ENCODE peak calls at places on chromosomes 13 and 19, in five cellular contexts. M, Y, E, V and Q are unnamed samples. For H3K36me3, the result is how much of the 10 kb centered on the place peaks cover.

GRCh38 chr19:44847144-44848035 is 1.3 kb downstream of the NECTIN2 start:
- DNase-seq in E (peak), M (peak), V (peak), Y (no peak), Q (peak)

GRCh38 chr13:51729853-51730553 is 74.0 kb downstream of the DHRS12 start:
- DNase-seq in V (peak), E (no peak), M (peak), Y (no peak), Q (no peak)

GRCh38 chr19:12801466-12802266 is at the start of the genes PRDX2 and THSD8:
- DNase-seq in M (peak), E (peak), Y (no peak), V (peak), Q (peak)

GRCh38 chr19:11261431-11261901 is 858 bp downstream of the DOCK6 start:
- DNase-seq in V (no peak), Y (no peak), M (no peak), E (no peak), Q (no peak)

GRCh38 chr13:37889102-37889501 is 19.5 kb upstream of the TRPC4 start:
- DNase-seq in Y (no peak), E (no peak), M (no peak), V (no peak), Q (no peak)

GRCh38 chr19:16200038-16200775 is 2.5 kb downstream of the AP1M1 start:
- DNase-seq in Y (no peak), M (peak), V (no peak), E (no peak), Q (no peak)

GRCh38 chr13:112118451-112119064 is 51.6 kb downstream of the SOX1 start:
- DNase-seq in M (no peak), V (no peak), Y (no peak), E (no peak), Q (no peak)

GRCh38 chr13:30319130-30319529 is 11.8 kb upstream of the KATNAL1 start:
- DNase-seq in M (no peak), E (no peak), Y (no peak), V (no peak), Q (no peak)

DNA sequence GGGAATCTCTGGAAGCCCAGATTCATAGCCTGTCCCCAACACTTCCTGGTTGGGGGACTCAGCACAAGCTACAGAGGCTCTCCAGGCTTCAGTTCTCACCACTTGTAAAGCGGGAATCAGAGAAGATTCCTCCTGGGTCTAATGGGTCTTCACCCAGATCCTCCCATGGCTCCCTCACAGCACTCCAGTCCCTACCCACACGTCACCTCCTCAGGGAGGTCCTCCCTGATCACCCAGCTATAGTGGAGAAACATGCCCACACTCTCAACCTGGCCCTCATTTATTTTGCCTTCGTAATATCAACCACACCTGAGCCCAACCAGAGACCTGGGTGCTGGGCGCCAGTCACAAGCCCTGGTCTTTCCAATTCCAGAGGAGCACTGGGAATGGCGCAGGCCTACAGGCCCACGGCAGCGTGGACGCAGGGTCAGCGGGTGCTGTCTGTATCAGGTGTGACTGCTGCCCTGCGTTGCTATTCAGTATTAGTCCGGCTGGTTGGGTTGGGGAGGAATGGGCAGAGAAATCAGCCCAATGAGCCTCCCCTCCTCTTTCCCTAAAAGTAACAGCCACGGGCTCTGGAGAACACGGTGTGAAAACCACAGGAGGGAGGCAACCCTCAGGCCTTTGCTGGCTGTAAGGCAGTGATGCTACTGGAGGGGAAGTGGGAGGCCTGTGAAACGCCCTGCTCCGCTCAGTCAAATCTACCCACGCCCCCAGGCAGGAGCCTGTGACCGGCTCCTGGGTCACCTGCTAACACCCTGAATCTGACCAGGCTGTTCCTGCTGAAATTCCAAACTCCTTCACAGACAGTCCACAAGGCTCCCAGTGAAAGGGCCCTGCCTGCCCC is 5.2 kb downstream of the AKT2 start:
- DNase-seq in M (peak), Y (no peak), V (no peak), E (no peak), Q (no peak)
- H3K4me3 ChIP-seq in M (no peak), Y (no peak), V (no peak), E (no peak), Q (no peak)

GRCh38 chr13:45238945-45239795 is 38.3 kb upstream of the KCTD4 start:
- DNase-seq in M (no peak), Y (no peak), V (no peak), E (no peak), Q (no peak)
- H3K36me3 ChIP-seq in M (under half), Y (under half), V (under half), E (under half), Q (under half)

GRCh38 chr13:34701919-34702318 is 240.2 kb upstream of the NBEA start:
- DNase-seq in E (no peak), Y (no peak), V (no peak), M (no peak), Q (no peak)
- H3K4me3 ChIP-seq in E (no peak), Y (no peak), V (no peak), M (no peak), Q (no peak)

GRCh38 chr19:30854661-30855060 is 482.5 kb downstream of the ZNF536 start:
- DNase-seq in M (no peak), V (no peak), Y (no peak), E (no peak), Q (no peak)
- H3K36me3 ChIP-seq in M (under half), V (under half), Y (under half), E (under half), Q (under half)

DNA sequence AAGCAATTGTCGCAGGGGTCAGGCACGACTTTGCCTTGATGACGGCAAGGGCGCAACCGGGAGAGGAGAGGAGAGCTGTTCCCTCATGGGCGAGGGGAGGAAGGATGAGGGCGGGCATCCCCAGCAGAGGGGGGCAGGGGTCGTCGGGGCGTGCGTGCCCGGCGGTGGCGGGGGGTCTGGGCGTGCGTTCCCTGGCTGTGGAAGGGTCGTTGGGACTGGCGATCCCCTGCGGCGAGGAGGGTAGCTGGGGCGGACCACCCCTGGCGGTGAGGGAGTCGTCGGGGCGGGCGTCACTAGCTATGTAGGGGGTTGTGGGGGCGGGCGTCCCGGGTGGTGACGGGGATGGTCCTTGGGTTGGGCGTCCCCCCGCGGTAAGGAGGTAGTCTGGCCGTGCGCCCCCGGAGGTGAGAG is 1.7 kb downstream of the COMP start:
- DNase-seq in V (no peak), M (no peak), E (no peak), Y (no peak), Q (no peak)
- H3K4me3 ChIP-seq in V (peak), M (no peak), E (no peak), Y (peak), Q (peak)

GRCh38 chr19:5895890-5896289 is 7.7 kb downstream of the NDUFA11 start:
- DNase-seq in M (no peak), E (no peak), V (peak), Y (no peak), Q (no peak)
- H3K36me3 ChIP-seq in M (under half), E (under half), V (under half), Y (under half), Q (under half)

GRCh38 chr13:97068964-97069815 is 74.9 kb upstream of the OXGR1 start:
- DNase-seq in Y (no peak), E (no peak), V (no peak), M (no peak), Q (no peak)

GRCh38 chr13:97068146-97068545 is 73.9 kb upstream of the OXGR1 start:
- DNase-seq in M (no peak), E (no peak), Y (no peak), V (no peak), Q (no peak)

GRCh38 chr13:97074618-97075017 is 80.3 kb upstream of the OXGR1 start:
- DNase-seq in M (no peak), Y (no peak), V (no peak), E (no peak), Q (no peak)

GRCh38 chr13:97076898-97077297 is 82.6 kb upstream of the OXGR1 start:
- DNase-seq in Y (no peak), M (peak), V (no peak), E (no peak), Q (no peak)

DNA sequence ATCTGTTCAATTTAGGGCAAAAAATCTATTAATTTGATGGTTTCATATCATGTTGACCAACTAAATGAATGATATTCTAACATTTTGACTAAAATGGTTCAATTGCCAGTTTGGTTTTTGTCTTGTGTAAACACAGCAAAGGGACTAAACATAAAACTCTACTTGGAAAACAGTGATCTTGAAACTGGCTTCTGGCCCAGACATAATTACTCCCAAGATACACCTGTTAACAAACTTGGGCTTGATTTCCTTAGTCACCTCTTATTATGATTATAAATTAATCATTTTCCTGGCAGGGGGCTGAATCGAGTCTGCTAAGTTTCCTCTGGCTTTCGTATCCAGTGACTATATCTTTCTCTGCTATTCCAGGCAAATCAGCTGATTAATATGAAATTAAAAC is 78.0 kb upstream of the OXGR1 start:
- DNase-seq in V (no peak), E (no peak), M (no peak), Y (no peak), Q (no peak)
- H3K4me3 ChIP-seq in V (no peak), E (no peak), M (no peak), Y (no peak), Q (no peak)

DNA sequence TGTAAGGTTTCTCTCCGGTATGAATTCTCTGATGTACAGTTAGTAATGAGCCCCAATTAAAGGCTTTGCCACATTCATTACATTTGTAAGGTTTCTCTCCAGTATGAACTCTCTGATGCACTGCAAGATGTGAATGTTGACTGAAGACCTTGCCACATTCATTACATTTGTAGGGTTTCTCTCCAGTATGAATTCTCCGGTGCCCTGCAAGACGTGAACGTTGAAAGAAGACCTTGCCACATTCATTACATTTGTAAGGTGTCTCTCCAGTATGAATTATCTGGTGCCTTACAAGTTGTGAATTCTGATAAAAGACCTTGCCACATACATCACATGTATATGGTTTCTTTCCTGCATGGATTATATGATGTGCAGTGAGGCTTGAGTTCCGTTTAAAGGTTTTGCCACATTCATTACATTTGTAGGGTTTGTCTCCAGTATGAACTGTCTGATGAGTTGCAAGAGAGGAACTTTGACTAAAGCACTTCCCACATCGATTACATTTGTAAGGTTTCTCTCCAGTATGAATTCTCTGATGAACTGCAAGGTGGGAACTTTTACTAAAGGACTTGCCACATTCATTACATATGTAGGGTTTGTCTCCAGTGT is 17.7 kb upstream of the ZNF432 start:
- DNase-seq in Y (no peak), M (no peak), V (no peak), E (no peak), Q (no peak)
- H3K36me3 ChIP-seq in Y (under half), M (under half), V (under half), E (half or more), Q (under half)

DNA sequence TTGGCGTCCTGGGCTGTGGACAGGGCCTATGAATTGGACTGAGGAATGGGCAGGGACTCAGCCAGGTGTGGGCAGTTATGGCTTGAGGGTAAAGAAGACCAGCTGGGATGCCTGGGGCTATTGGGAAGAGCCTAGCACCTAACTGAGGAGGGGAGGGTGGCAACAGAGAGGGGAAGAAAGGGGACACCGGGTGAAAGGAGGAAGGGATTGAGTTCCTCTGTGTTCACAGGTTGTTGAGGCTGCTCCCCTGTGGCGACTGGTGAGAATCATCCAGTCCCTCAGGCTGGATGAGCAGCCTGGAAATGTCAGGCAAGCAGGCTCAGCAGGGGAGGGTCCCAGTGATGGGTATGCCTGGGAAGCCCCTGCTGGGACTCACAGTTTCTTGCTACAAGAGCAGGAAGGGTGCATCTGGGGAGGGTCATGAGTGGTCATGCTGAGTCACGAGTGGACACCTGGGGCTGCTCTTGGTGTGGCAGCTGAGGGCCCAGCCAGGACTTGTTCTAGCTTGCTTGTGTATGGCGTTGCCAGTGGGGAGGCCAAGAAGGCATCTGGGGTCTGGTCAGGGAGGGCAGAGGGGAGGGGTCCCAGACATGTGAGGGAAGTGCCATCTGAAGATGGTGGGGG is 1.4 kb downstream of the ZNF324 start:
- DNase-seq in Y (no peak), E (no peak), V (no peak), M (no peak), Q (no peak)
- H3K4me3 ChIP-seq in Y (no peak), E (peak), V (no peak), M (no peak), Q (no peak)

GRCh38 chr19:2173388-2173787 is 9.7 kb downstream of the DOT1L start:
- DNase-seq in V (no peak), E (no peak), Y (no peak), M (no peak), Q (no peak)

GRCh38 chr19:2173841-2174577 is 10.3 kb downstream of the DOT1L start:
- DNase-seq in V (no peak), Y (no peak), E (no peak), M (no peak), Q (peak)

GRCh38 chr19:2179095-2179494 is 15.4 kb downstream of the DOT1L start:
- DNase-seq in M (no peak), V (no peak), Y (no peak), E (no peak), Q (no peak)

GRCh38 chr19:2175742-2176141 is 12.0 kb downstream of the DOT1L start:
- DNase-seq in E (no peak), M (no peak), V (no peak), Y (no peak), Q (no peak)

GRCh38 chr19:2176336-2176994 is 12.7 kb downstream of the DOT1L start:
- DNase-seq in V (peak), M (peak), Y (no peak), E (no peak), Q (no peak)
- H3K36me3 ChIP-seq in V (under half), M (under half), Y (under half), E (under half), Q (under half)